ENCODE peak calls at places on chromosome 16, in seven cellular contexts. One of them, this sample, is unnamed.

GRCh38 chr16:48444574-48444973 is 59.4 kb upstream of the SIAH1 start:
- DNase-seq in spleen: no peak
- DNase-seq in tibial nerve: no peak
- DNase-seq in A549: peak; percentile 77
- DNase-seq in IMR-90: peak; percentile 94
- DNase-seq in Peyer's patch: peak; percentile 48
- DNase-seq in transverse colon: no peak
- DNase-seq in this sample: no peak

GRCh38 chr16:68590201-68590994 is 51.3 kb downstream of the ZFP90 start:
- DNase-seq in A549: peak; percentile 71
- DNase-seq in Peyer's patch: peak; percentile 78
- DNase-seq in tibial nerve: no peak
- DNase-seq in transverse colon: peak; percentile 66
- DNase-seq in IMR-90: peak; percentile 7
- DNase-seq in spleen: peak; percentile 81
- DNase-seq in this sample: no peak

GRCh38 chr16:68227850-68228553 is 7.9 kb downstream of the ESRP2 start:
- DNase-seq in spleen: no peak
- DNase-seq in A549: no peak
- DNase-seq in tibial nerve: no peak
- DNase-seq in transverse colon: no peak
- DNase-seq in Peyer's patch: peak; percentile 45
- DNase-seq in IMR-90: no peak
- DNase-seq in this sample: peak; percentile 67

GRCh38 chr16:9039208-9039607 is 52.2 kb upstream of the HAPSTR1 start:
- DNase-seq in tibial nerve: no peak
- DNase-seq in spleen: no peak
- DNase-seq in IMR-90: peak; percentile 55
- DNase-seq in Peyer's patch: no peak
- DNase-seq in transverse colon: no peak
- DNase-seq in A549: peak; percentile 53
- DNase-seq in this sample: no peak

GRCh38 chr16:24896439-24896838 is 50.7 kb downstream of the SLC5A11 start:
- DNase-seq in transverse colon: no peak
- DNase-seq in tibial nerve: no peak
- DNase-seq in Peyer's patch: no peak
- DNase-seq in IMR-90: no peak
- DNase-seq in spleen: no peak
- DNase-seq in A549: no peak
- DNase-seq in this sample: no peak

GRCh38 chr16:85677383-85677967 is 11.3 kb downstream of the GINS2 start:
- DNase-seq in A549: no peak
- DNase-seq in spleen: peak; percentile 4
- DNase-seq in transverse colon: no peak
- DNase-seq in IMR-90: no peak
- DNase-seq in tibial nerve: no peak
- DNase-seq in Peyer's patch: no peak
- DNase-seq in this sample: no peak

GRCh38 chr16:60151987-60152386 is 1417.9 kb upstream of the GOT2 start:
- DNase-seq in tibial nerve: no peak
- DNase-seq in spleen: no peak
- DNase-seq in IMR-90: no peak
- DNase-seq in transverse colon: no peak
- DNase-seq in A549: peak; percentile 67
- DNase-seq in Peyer's patch: no peak
- DNase-seq in this sample: no peak

GRCh38 chr16:47136101-47136820 is 7.5 kb downstream of the NETO2 start:
- DNase-seq in IMR-90: peak; percentile 45
- DNase-seq in Peyer's patch: no peak
- DNase-seq in A549: peak; percentile 25
- DNase-seq in tibial nerve: no peak
- DNase-seq in transverse colon: no peak
- DNase-seq in spleen: no peak
- DNase-seq in this sample: no peak

GRCh38 chr16:14186007-14186953 is 115.2 kb downstream of the MRTFB start:
- DNase-seq in tibial nerve: no peak
- DNase-seq in IMR-90: peak; percentile 79
- DNase-seq in transverse colon: no peak
- DNase-seq in A549: peak; percentile 50
- DNase-seq in Peyer's patch: no peak
- DNase-seq in spleen: no peak
- DNase-seq in this sample: no peak

GRCh38 chr16:12757546-12757945 is 46.1 kb downstream of the CPPED1 start:
- DNase-seq in spleen: no peak
- DNase-seq in Peyer's patch: no peak
- DNase-seq in A549: no peak
- DNase-seq in IMR-90: no peak
- DNase-seq in tibial nerve: no peak
- DNase-seq in transverse colon: no peak
- DNase-seq in this sample: no peak

GRCh38 chr16:15610369-15610871 is 32.5 kb downstream of the MARF1 start:
- DNase-seq in spleen: no peak
- DNase-seq in A549: no peak
- DNase-seq in Peyer's patch: no peak
- DNase-seq in IMR-90: peak; percentile 37
- DNase-seq in tibial nerve: no peak
- DNase-seq in transverse colon: no peak
- DNase-seq in this sample: no peak

GRCh38 chr16:1706386-1707192 is 594 bp downstream of the MAPK8IP3 start:
- DNase-seq in Peyer's patch: no peak
- DNase-seq in spleen: no peak
- DNase-seq in IMR-90: peak; percentile 36
- DNase-seq in transverse colon: no peak
- DNase-seq in tibial nerve: no peak
- DNase-seq in A549: no peak
- DNase-seq in this sample: no peak

GRCh38 chr16:1311212-1311737 is 1.8 kb downstream of the UBE2I start:
- DNase-seq in spleen: peak; percentile 77
- DNase-seq in A549: no peak
- DNase-seq in transverse colon: no peak
- DNase-seq in IMR-90: no peak
- DNase-seq in Peyer's patch: no peak
- DNase-seq in tibial nerve: no peak
- DNase-seq in this sample: no peak

GRCh38 chr16:68283840-68284595 is 19.7 kb downstream of the SLC7A6 start:
- DNase-seq in A549: no peak
- DNase-seq in transverse colon: no peak
- DNase-seq in IMR-90: no peak
- DNase-seq in Peyer's patch: peak; percentile 65
- DNase-seq in tibial nerve: peak; percentile 63
- DNase-seq in spleen: no peak
- DNase-seq in this sample: peak; percentile 78

GRCh38 chr16:49578435-49579024 is 204.9 kb downstream of the C16orf78 start:
- DNase-seq in tibial nerve: no peak
- DNase-seq in Peyer's patch: no peak
- DNase-seq in IMR-90: no peak
- DNase-seq in spleen: peak; percentile 27
- DNase-seq in A549: no peak
- DNase-seq in transverse colon: no peak
- DNase-seq in this sample: no peak

GRCh38 chr16:68083861-68084503 is 1.2 kb upstream of the NFATC3 start:
- DNase-seq in Peyer's patch: no peak
- DNase-seq in IMR-90: peak; percentile 37
- DNase-seq in spleen: peak; percentile 92
- DNase-seq in tibial nerve: peak; percentile 27
- DNase-seq in transverse colon: no peak
- DNase-seq in A549: peak; percentile 23
- DNase-seq in this sample: no peak

GRCh38 chr16:85878875-85879274 is 20.1 kb upstream of the IRF8 start:
- DNase-seq in tibial nerve: no peak
- DNase-seq in transverse colon: no peak
- DNase-seq in Peyer's patch: peak; percentile 41
- DNase-seq in spleen: no peak
- DNase-seq in IMR-90: peak; percentile 71
- DNase-seq in A549: peak; percentile 21
- DNase-seq in this sample: no peak

GRCh38 chr16:4699030-4699556 is 5.7 kb downstream of the NUDT16L1 start:
- DNase-seq in transverse colon: no peak
- DNase-seq in Peyer's patch: no peak
- DNase-seq in spleen: no peak
- DNase-seq in A549: no peak
- DNase-seq in IMR-90: no peak
- DNase-seq in tibial nerve: no peak
- DNase-seq in this sample: no peak
- TF ChIP-seq POLR2A in transverse colon: no peak
- TF ChIP-seq POLR2A in Peyer's patch: no peak
- TF ChIP-seq POLR2A in spleen: no peak
- TF ChIP-seq POLR2A in A549: no peak
- TF ChIP-seq POLR2A in IMR-90: no peak
- TF ChIP-seq POLR2A in tibial nerve: no peak
- TF ChIP-seq POLR2A in this sample: no peak

DNA sequence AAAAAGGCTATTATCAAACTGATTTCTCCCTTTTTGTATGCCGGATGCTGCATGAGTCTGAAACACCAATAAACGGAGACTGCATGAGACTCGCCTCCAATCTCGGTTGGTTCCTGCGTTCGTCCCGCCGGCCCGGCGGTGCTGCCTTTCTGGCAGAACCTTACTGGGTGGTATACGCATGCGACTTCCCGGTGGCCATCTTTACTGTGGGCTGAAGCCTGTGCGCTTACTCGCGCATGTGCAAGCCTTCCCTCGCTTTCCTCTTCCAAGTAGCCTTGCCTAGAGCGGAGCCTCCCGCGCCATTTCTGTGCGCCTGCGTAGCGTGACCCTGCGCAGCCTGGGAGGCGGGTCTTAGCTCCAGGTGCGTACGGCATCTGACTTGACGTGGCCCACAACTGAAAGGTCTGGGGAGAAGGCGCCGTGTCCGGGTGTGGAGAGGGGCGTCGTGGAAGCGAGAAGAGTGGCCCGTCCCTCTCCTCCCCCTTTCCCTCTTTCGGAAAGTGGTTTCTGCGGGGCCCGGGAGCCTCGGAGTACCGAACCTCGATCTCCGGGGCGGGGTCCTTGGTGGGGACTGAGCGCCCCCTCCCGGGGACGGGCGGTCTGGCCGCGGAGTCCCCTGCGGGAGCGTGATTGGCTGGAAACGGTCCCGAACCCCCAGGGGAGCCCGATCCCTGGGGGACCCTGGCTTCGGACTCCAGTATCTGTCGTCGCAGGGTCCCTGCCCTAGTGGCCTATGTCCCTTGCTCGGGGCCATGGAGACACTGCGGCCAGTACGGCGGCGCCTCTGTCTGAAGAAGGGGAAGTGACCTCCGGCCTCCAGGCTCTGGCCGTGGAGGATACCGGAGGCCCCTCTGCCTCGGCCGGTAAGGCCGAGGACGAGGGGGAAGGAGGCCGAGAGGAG is at the start of gene PAGR1:
- DNase-seq in tibial nerve: peak; percentile 95
- DNase-seq in A549: peak; percentile 100
- DNase-seq in IMR-90: peak; percentile 100
- DNase-seq in spleen: peak; percentile 99
- DNase-seq in transverse colon: peak; percentile 99
- DNase-seq in Peyer's patch: peak; percentile 100
- DNase-seq in this sample: peak; percentile 99
- H3K4me1 ChIP-seq in tibial nerve: peaks cover 73% of the 10 kb centered on the region
- H3K4me1 ChIP-seq in A549: peaks cover 39% of the 10 kb centered on the region
- H3K4me1 ChIP-seq in IMR-90: peaks cover 14% of the 10 kb centered on the region
- H3K4me1 ChIP-seq in spleen: peaks cover 93% of the 10 kb centered on the region
- H3K4me1 ChIP-seq in transverse colon: peaks cover 74% of the 10 kb centered on the region
- H3K4me1 ChIP-seq in Peyer's patch: peaks cover 74% of the 10 kb centered on the region
- H3K4me1 ChIP-seq in this sample: peaks cover 76% of the 10 kb centered on the region

GRCh38 chr16:71570143-71570542 is 6.7 kb downstream of the TAT start:
- DNase-seq in IMR-90: no peak
- DNase-seq in transverse colon: no peak
- DNase-seq in A549: no peak
- DNase-seq in tibial nerve: no peak
- DNase-seq in spleen: no peak
- DNase-seq in Peyer's patch: no peak
- DNase-seq in this sample: no peak

GRCh38 chr16:71573387-71574094 is 3.4 kb downstream of the TAT start:
- DNase-seq in tibial nerve: no peak
- DNase-seq in Peyer's patch: no peak
- DNase-seq in spleen: no peak
- DNase-seq in IMR-90: no peak
- DNase-seq in A549: no peak
- DNase-seq in transverse colon: no peak
- DNase-seq in this sample: no peak

GRCh38 chr16:71574702-71575101 is 2.2 kb downstream of the TAT start:
- DNase-seq in A549: no peak
- DNase-seq in spleen: no peak
- DNase-seq in IMR-90: no peak
- DNase-seq in tibial nerve: no peak
- DNase-seq in Peyer's patch: no peak
- DNase-seq in transverse colon: no peak
- DNase-seq in this sample: no peak

GRCh38 chr16:71569621-71570020 is 7.3 kb downstream of the TAT start:
- DNase-seq in transverse colon: peak; percentile 74
- DNase-seq in IMR-90: no peak
- DNase-seq in A549: no peak
- DNase-seq in spleen: no peak
- DNase-seq in tibial nerve: no peak
- DNase-seq in Peyer's patch: peak; percentile 87
- DNase-seq in this sample: no peak

DNA sequence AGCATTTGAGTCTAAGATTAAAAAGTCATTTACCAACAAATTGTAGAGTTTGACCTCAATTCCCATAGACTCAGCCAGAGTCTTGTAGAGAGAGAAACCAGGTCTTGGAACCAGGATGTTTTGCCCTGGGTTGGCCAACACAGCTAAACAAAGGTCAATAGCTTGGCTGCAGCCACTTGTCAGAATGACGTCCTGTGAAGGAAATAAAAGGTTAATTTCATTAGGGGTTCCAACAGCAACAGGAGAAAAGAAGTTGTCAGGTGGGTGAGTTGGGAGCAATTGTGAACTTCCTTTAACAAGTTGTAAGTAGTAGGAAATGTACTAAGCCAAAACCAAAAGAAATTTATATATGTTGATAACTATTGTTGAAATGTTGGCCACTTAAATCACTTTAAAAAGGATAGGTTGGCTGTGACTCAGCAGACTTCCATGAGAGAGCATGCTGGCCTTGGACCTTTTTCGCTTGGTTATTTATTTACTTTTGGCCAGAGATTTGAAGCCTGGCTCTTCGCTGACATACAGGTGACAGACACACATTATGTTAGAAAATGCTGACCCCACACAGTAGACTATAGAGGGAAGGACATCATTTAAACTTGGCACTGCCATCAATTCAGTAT is 4.3 kb downstream of the TAT start:
- DNase-seq in IMR-90: no peak
- DNase-seq in Peyer's patch: peak; percentile 67
- DNase-seq in A549: peak; percentile 60
- DNase-seq in spleen: no peak
- DNase-seq in tibial nerve: no peak
- DNase-seq in transverse colon: no peak
- DNase-seq in this sample: no peak
- TF ChIP-seq POLR2A in IMR-90: no peak
- TF ChIP-seq POLR2A in Peyer's patch: no peak
- TF ChIP-seq POLR2A in A549: no peak
- TF ChIP-seq POLR2A in spleen: no peak
- TF ChIP-seq POLR2A in tibial nerve: no peak
- TF ChIP-seq POLR2A in transverse colon: no peak
- TF ChIP-seq POLR2A in this sample: no peak

DNA sequence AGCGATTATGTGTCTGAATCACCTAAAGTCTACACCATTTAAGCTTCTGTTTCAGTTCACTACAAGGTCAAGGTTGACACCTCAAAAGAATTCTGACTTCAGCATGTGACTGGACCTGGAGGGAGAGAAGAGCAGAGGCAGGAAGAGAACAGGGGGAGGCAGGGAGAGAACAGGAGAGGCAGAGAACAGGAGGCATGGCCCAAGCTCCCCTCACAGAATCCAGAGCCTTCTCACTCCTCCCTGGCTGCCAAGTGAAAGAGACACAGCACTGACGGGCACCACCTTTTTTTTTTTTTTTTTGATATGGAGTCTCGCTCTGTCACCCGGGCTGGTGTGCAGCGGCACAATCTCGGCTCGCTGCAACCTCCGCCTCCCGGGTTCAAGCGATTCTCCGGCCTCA is 11.4 kb downstream of the GGA2 start:
- DNase-seq in tibial nerve: no peak
- DNase-seq in Peyer's patch: no peak
- DNase-seq in spleen: peak; percentile 36
- DNase-seq in A549: no peak
- DNase-seq in transverse colon: no peak
- DNase-seq in IMR-90: no peak
- DNase-seq in this sample: no peak
- H3K4me1 ChIP-seq in tibial nerve: peaks cover 43% of the 10 kb centered on the region
- H3K4me1 ChIP-seq in Peyer's patch: peaks cover 9% of the 10 kb centered on the region
- H3K4me1 ChIP-seq in spleen: peaks cover 86% of the 10 kb centered on the region
- H3K4me1 ChIP-seq in A549: peaks cover 14% of the 10 kb centered on the region
- H3K4me1 ChIP-seq in transverse colon: peaks cover 21% of the 10 kb centered on the region
- H3K4me1 ChIP-seq in IMR-90: peaks cover 2% of the 10 kb centered on the region
- H3K4me1 ChIP-seq in this sample: peaks cover 69% of the 10 kb centered on the region

This sample was measured in suprapubic skin.